ENCODE peak calls at places on chromosomes 12 and 14, in nine cellular contexts. C is CD4-positive, CD25-positive, alpha-beta regulatory T cell; Q is stimulated activated naive CD8-positive, alpha-beta T cell treated with anti-CD3 and anti-CD28 coated beads, Interleukin-15, Interleukin-2, amounts not matched to agents 100 U/mL and 50 U/mL, for 24 hours; O is RWPE2; F is upper lobe of left lung; H is gastroesophageal sphincter; W is right lobe of liver; B is heart left ventricle; P is heart right ventricle. J is an unnamed sample.

GRCh38 chr12:52148541-52149181 is 43.2 kb downstream of the KRT80 start:
- ATAC-seq in C (no peak), W (peak; percentile 8), H (no peak), Q (no peak), F (peak; percentile 76), O (peak; percentile 41), B (no peak), P (no peak), J (no peak)

GRCh38 chr14:19900999-19901398 is 19.4 kb upstream of the OR4K5 start:
- ATAC-seq in W (peak; percentile 28), H (no peak), O (no peak), F (peak; percentile 4), P (no peak), C (no peak), B (no peak), Q (no peak), J (peak; percentile 16)

GRCh38 chr12:75816892-75817291 is 214.7 kb downstream of the PHLDA1 start:
- ATAC-seq in O (peak; percentile 39), Q (peak; percentile 75), W (peak; percentile 92), P (no peak), H (no peak), B (no peak), F (no peak), C (peak; percentile 72), J (no peak)

GRCh38 chr12:87660987-87661769 is 368.0 kb downstream of the C12orf50 start:
- ATAC-seq in W (peak; percentile 47), O (peak; percentile 37), H (no peak), P (no peak), Q (no peak), B (no peak), C (no peak), F (no peak), J (no peak)

GRCh38 chr14:21093769-21094681 is 4.4 kb downstream of the ZNF219 start:
- ATAC-seq in F (no peak), W (no peak), B (no peak), C (no peak), Q (no peak), H (no peak), P (no peak), O (no peak), J (no peak)

GRCh38 chr14:79764288-79764687 is 447.0 kb downstream of the DIO2 start:
- ATAC-seq in H (no peak), W (no peak), P (no peak), Q (no peak), C (no peak), B (no peak), F (no peak), O (no peak), J (no peak)

GRCh38 chr12:124508323-124509096 is 58.9 kb downstream of the NCOR2 start:
- ATAC-seq in B (no peak), P (no peak), W (no peak), Q (peak; percentile 47), C (no peak), F (no peak), H (peak; percentile 1), O (no peak), J (peak; percentile 37)

GRCh38 chr14:95442016-95442632 is 74.3 kb downstream of the SYNE3 start:
- ATAC-seq in F (peak; percentile 8), B (no peak), C (peak; percentile 11), H (no peak), O (peak; percentile 13), Q (no peak), P (no peak), W (no peak), J (no peak)

GRCh38 chr12:93813972-93814821 is 137.0 kb downstream of the CRADD start:
- ATAC-seq in P (peak; percentile 80), H (peak; percentile 82), C (no peak), F (peak; percentile 85), B (peak; percentile 92), W (peak; percentile 88), Q (no peak), O (no peak), J (no peak)

GRCh38 chr12:108634225-108634795 is 616 bp upstream of the SELPLG start:
- ATAC-seq in W (peak; percentile 19), P (no peak), C (no peak), H (no peak), F (peak; percentile 38), O (no peak), B (no peak), Q (peak; percentile 7), J (no peak)

GRCh38 chr12:19692566-19692965 is 253.3 kb downstream of the AEBP2 start:
- ATAC-seq in F (no peak), H (no peak), C (no peak), P (no peak), O (no peak), W (no peak), B (no peak), Q (no peak), J (no peak)

GRCh38 chr12:95143784-95144205 is 70.4 kb upstream of the NR2C1 start:
- ATAC-seq in O (no peak), C (no peak), Q (no peak), H (no peak), W (peak; percentile 23), F (no peak), P (peak; percentile 76), B (peak; percentile 78), J (no peak)

GRCh38 chr14:64388533-64389243 is 535 bp downstream of the MTHFD1 start:
- ATAC-seq in B (peak; percentile 2), Q (peak; percentile 5), H (peak; percentile 3), P (peak; percentile 3), C (peak; percentile 2), W (peak; percentile 3), F (peak; percentile 1), O (peak; percentile 4), J (no peak)

GRCh38 chr12:50990147-50990727 is 35.9 kb downstream of the SLC11A2 start:
- ATAC-seq in P (no peak), Q (no peak), C (no peak), H (no peak), F (no peak), O (no peak), W (no peak), B (no peak), J (peak; percentile 76)

GRCh38 chr12:124369055-124369900 is 74.4 kb downstream of the RFLNA start:
- ATAC-seq in H (peak; percentile 93), P (peak; percentile 88), C (no peak), W (peak; percentile 85), B (peak; percentile 88), O (peak; percentile 53), F (peak; percentile 89), Q (no peak), J (no peak)

GRCh38 chr12:112756918-112757317 is 34.6 kb upstream of the RPH3A start:
- ATAC-seq in H (no peak), B (no peak), W (no peak), C (no peak), Q (no peak), F (no peak), O (no peak), P (no peak), J (no peak)